ENCODE peak calls at places on chromosomes 16 and 17, in ten cellular contexts. K is sigmoid colon, R is GM12878, D is stomach, U is HepG2, V is K562, I is H1, H is SK-N-SH, Q is transverse colon, P is suprapubic skin. E is an unnamed sample.

GRCh38 chr17:8345052-8345690 is 5.5 kb downstream of the ODF4 start:
- DNase-seq in V (no peak), Q (no peak), H (no peak), U (no peak), I (no peak), R (no peak), K (no peak), P (no peak), D (no peak), E (no peak)

GRCh38 chr17:49703557-49704277 is 4.0 kb downstream of the SLC35B1 start:
- DNase-seq in P (no peak), K (no peak), D (no peak), I (no peak), Q (peak), H (no peak), R (no peak), V (peak), U (peak), E (no peak)

GRCh38 chr16:20002936-20003335 is 70.8 kb downstream of the GPR139 start:
- DNase-seq in D (no peak), R (no peak), U (no peak), I (no peak), H (no peak), V (no peak), K (no peak), P (no peak), Q (no peak), E (no peak)

GRCh38 chr17:75078097-75079022 is 9.4 kb upstream of the SLC16A5 start:
- DNase-seq in V (no peak), I (no peak), U (no peak), K (no peak), Q (peak), R (peak), D (no peak), H (no peak), P (no peak), E (no peak)

GRCh38 chr16:28237754-28238357 is 26.1 kb upstream of the XPO6 start:
- DNase-seq in Q (no peak), P (no peak), U (no peak), V (peak), H (no peak), I (no peak), R (no peak), K (no peak), D (no peak), E (no peak)

GRCh38 chr16:5016967-5017677 is 16.6 kb downstream of the NAGPA start:
- DNase-seq in H (no peak), R (no peak), U (no peak), D (no peak), V (no peak), Q (no peak), K (no peak), P (no peak), I (no peak), E (no peak)

GRCh38 chr16:81940781-81941560 is 70.3 kb downstream of the SDR42E1 start:
- DNase-seq in V (peak), D (no peak), R (no peak), Q (no peak), U (peak), P (no peak), K (no peak), H (peak), I (peak), E (no peak)

GRCh38 chr17:12395733-12396354 is 269.8 kb upstream of the MYOCD start:
- DNase-seq in D (peak), Q (no peak), V (peak), K (no peak), P (no peak), R (no peak), U (peak), I (peak), H (peak), E (no peak)

GRCh38 chr16:56611281-56611833 is 3.0 kb downstream of the MT2A start:
- DNase-seq in K (no peak), Q (no peak), V (no peak), I (no peak), D (peak), P (no peak), R (no peak), U (peak), H (no peak), E (no peak)

GRCh38 chr16:11852092-11852809 is 909 bp upstream of the RSL1D1 start:
- DNase-seq in V (peak), D (no peak), U (peak), K (no peak), I (no peak), Q (no peak), R (no peak), P (no peak), H (peak), E (no peak)

GRCh38 chr16:73232555-73233422 is 184.9 kb upstream of the ZFHX3 start:
- DNase-seq in D (no peak), Q (peak), H (peak), I (no peak), U (peak), V (peak), R (no peak), P (no peak), K (peak), E (no peak)

GRCh38 chr17:17020821-17021193 is 21.4 kb upstream of the MPRIP start:
- DNase-seq in R (no peak), V (no peak), U (no peak), H (no peak), Q (no peak), D (no peak), P (no peak), I (no peak), K (no peak), E (no peak)

GRCh38 chr16:74309789-74310781 is 13.5 kb downstream of the PSMD7 start:
- DNase-seq in I (no peak), V (peak), K (no peak), P (peak), Q (no peak), U (peak), H (peak), D (no peak), R (no peak), E (no peak)

GRCh38 chr16:65950211-65950610 is 416.3 kb upstream of the CDH5 start:
- DNase-seq in R (no peak), K (no peak), H (no peak), D (no peak), Q (no peak), V (no peak), I (no peak), P (no peak), U (no peak), E (no peak)

GRCh38 chr16:85524630-85525463 is 88.3 kb upstream of the GSE1 start:
- DNase-seq in D (peak), U (peak), H (peak), Q (no peak), P (no peak), V (no peak), K (peak), I (no peak), R (no peak), E (no peak)

GRCh38 chr16:66103245-66103644 is 263.2 kb upstream of the CDH5 start:
- DNase-seq in H (no peak), R (no peak), U (peak), K (no peak), V (no peak), P (no peak), D (no peak), Q (no peak), I (no peak), E (no peak)

GRCh38 chr17:50360716-50361115 is 12.3 kb downstream of the MRPL27 start:
- DNase-seq in P (peak), Q (no peak), V (no peak), I (no peak), K (peak), H (no peak), D (no peak), U (no peak), R (no peak), E (no peak)

GRCh38 chr17:8421571-8421970 is 14.1 kb upstream of the NDEL1 start:
- DNase-seq in I (no peak), H (no peak), D (no peak), P (no peak), R (no peak), U (no peak), Q (no peak), K (no peak), V (no peak), E (no peak)

GRCh38 chr17:64504769-64505319 is 1.2 kb downstream of the DDX5 start:
- DNase-seq in V (peak), P (no peak), I (no peak), R (no peak), H (no peak), K (no peak), U (peak), Q (no peak), D (no peak), E (no peak)

GRCh38 chr17:4988168-4988567 is 693 bp upstream of the CAMTA2 start:
- DNase-seq in R (no peak), Q (no peak), U (no peak), K (no peak), I (no peak), P (no peak), D (no peak), H (no peak), V (no peak), E (no peak)

GRCh38 chr16:66240088-66240487 is 126.4 kb upstream of the CDH5 start:
- DNase-seq in Q (no peak), V (no peak), R (no peak), I (no peak), H (no peak), P (no peak), K (peak), D (no peak), U (no peak), E (no peak)

GRCh38 chr17:48181653-48182052 is 74.1 kb downstream of the SNX11 start:
- DNase-seq in I (no peak), Q (no peak), V (peak), U (no peak), P (no peak), H (no peak), R (no peak), D (no peak), K (no peak), E (no peak)

GRCh38 chr17:71208111-71208704 is 912.6 kb upstream of the SOX9 start:
- DNase-seq in I (no peak), K (no peak), D (no peak), H (no peak), U (no peak), Q (no peak), P (no peak), R (no peak), V (no peak), E (no peak)

GRCh38 chr16:88452485-88453216 is 429 bp upstream of the ZFPM1 start:
- DNase-seq in Q (peak), U (peak), I (peak), V (peak), K (peak), H (peak), D (peak), P (peak), R (peak), E (peak)

GRCh38 chr16:77834600-77834963 is 46.2 kb downstream of the VAT1L start:
- DNase-seq in I (no peak), R (no peak), K (no peak), U (no peak), P (no peak), H (peak), V (no peak), D (no peak), Q (no peak), E (no peak)
- TF ChIP-seq EP300 in I (no peak), R (no peak), K (no peak), U (no peak), P (no peak), H (no peak), V (no peak), D (no peak), Q (no peak), E (no peak)

DNA sequence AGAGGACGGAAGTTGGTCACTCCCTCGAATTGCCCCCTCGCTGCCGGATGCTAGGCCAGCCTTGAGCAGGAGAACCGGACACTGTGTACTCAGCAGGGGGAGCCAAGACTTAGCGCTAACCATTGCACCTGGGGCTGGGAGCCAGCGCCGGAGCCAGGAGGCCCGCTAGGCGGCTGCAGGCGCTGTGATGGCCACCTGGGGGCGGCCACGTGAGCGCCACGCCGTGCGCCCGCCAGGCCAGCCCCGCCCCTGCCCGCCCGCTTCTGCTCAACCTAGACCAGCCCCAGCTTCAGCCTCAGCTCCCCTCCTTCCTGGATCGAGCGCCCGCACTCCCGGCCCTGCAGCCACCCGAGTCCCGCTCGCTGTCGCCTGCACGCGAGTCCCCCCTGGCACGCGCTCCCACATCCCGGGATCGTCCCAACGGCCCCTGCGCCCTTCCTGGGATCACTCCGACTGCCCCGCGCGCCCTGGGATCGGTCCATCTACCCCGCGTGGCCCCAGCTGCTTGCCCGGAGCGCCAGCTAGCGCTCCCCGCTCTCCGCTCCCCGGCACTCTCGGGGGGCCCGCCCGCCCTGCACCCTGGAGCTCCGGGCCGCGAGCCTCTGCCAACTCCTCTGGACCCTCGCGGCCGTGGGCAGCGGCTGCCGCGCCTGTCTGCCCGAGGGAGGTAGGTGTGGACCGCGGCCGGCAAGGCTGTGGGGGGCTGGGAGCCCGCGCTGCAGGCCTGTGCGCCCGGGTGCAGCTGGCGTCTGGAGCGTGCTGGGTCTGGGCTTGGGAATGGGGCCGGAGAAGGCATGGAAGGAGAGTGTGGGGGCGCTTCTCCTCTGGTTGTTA is at the start of gene EEF2K:
- DNase-seq in P (peak), V (peak), R (peak), Q (peak), I (peak), U (peak), H (peak), K (peak), D (peak), E (peak)
- TF ChIP-seq POLR2AphosphoS5 in P (peak), V (peak), R (peak), Q (peak), I (no peak), U (peak), H (no peak), K (peak), D (peak), E (peak)

GRCh38 chr16:58127033-58127556 is 2.1 kb downstream of the CFAP20 start:
- DNase-seq in V (peak), U (peak), Q (no peak), D (no peak), H (no peak), P (no peak), K (no peak), R (no peak), I (no peak), E (no peak)
- TF ChIP-seq EP300 in V (no peak), U (no peak), Q (no peak), D (no peak), H (no peak), P (no peak), K (no peak), R (no peak), I (no peak), E (no peak)

GRCh38 chr17:2124391-2124790 is 69.5 kb downstream of the HIC1 start:
- DNase-seq in R (no peak), H (no peak), D (no peak), U (no peak), K (no peak), P (no peak), V (no peak), Q (no peak), I (no peak), E (no peak)

GRCh38 chr17:2123467-2124251 is 68.8 kb downstream of the HIC1 start:
- DNase-seq in I (no peak), U (no peak), Q (peak), R (no peak), D (no peak), K (no peak), H (no peak), V (no peak), P (no peak), E (no peak)

GRCh38 chr17:2125013-2125535 is 70.2 kb downstream of the HIC1 start:
- DNase-seq in V (no peak), P (no peak), Q (no peak), R (no peak), D (no peak), H (no peak), K (no peak), U (no peak), I (no peak), E (no peak)

GRCh38 chr17:2120550-2121335 is 65.8 kb downstream of the HIC1 start:
- DNase-seq in K (no peak), R (no peak), U (no peak), D (no peak), H (no peak), P (no peak), V (no peak), Q (no peak), I (no peak), E (no peak)

DNA sequence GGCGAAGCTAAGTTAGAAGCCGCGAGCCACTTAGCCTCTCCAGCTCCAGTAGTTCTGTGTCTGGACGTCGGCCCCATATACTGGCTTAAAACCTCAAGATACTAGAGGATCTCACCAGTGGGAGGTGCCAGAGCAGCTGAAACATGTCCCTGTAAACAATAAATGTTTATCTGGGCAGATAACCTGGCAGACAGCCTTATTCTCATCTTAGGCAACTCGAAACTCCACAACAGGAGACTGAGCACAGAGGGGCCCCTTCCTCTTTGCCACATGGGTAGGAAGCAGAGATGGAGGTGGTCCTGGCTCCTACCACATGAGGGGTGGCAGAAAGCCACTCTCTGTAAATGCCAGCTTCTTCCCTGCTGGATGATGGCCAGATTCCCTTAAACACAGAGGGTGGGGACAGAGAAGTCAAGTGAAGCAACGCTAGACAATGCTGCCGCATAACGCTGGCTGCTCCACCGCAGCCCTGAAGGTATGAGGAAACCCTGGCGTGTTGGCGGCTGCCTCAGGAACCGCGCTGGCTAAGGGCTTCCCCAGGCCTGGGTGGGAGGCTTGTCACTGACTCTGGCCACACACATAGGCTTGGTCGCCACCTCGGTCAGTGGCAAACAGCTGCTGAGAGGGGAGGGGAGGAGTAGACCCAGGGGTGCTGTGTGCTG is 67.9 kb downstream of the HIC1 start:
- DNase-seq in K (peak), D (peak), I (no peak), V (no peak), H (peak), U (no peak), P (peak), R (no peak), Q (peak), E (no peak)
- TF ChIP-seq POLR2AphosphoS5 in K (no peak), D (no peak), I (no peak), V (no peak), H (no peak), U (no peak), P (no peak), R (no peak), Q (no peak), E (no peak)

GRCh38 chr16:67459066-67459857 is 21.7 kb downstream of the ATP6V0D1 start:
- DNase-seq in V (no peak), K (no peak), D (peak), Q (peak), I (no peak), U (peak), H (peak), R (no peak), P (no peak), E (no peak)

GRCh38 chr16:67460961-67461360 is 20.0 kb downstream of the ATP6V0D1 start:
- DNase-seq in V (no peak), Q (no peak), K (no peak), H (no peak), R (no peak), I (no peak), U (no peak), D (no peak), P (no peak), E (no peak)

GRCh38 chr16:67459858-67460144 is 21.2 kb downstream of the ATP6V0D1 start:
- DNase-seq in D (no peak), U (no peak), R (no peak), Q (no peak), H (no peak), V (no peak), K (no peak), P (no peak), I (no peak), E (no peak)

GRCh38 chr16:67461600-67462278 is 19.2 kb downstream of the ATP6V0D1 start:
- DNase-seq in U (no peak), I (no peak), P (no peak), D (peak), V (no peak), H (no peak), R (no peak), Q (peak), K (no peak), E (no peak)

GRCh38 chr16:67460168-67460567 is 20.8 kb downstream of the ATP6V0D1 start:
- DNase-seq in D (no peak), H (no peak), P (no peak), I (no peak), U (no peak), V (peak), Q (no peak), K (no peak), R (no peak), E (no peak)
- TF ChIP-seq EP300 in D (no peak), H (no peak), P (no peak), I (no peak), U (no peak), V (peak), Q (no peak), K (no peak), R (no peak), E (no peak)

GRCh38 chr16:53744449-53744848 is 40.5 kb downstream of the FTO start:
- DNase-seq in K (no peak), I (no peak), H (no peak), P (no peak), V (no peak), U (peak), Q (no peak), R (no peak), D (no peak), E (no peak)
- TF ChIP-seq POLR2AphosphoS5 in K (no peak), I (no peak), H (no peak), P (no peak), V (no peak), U (no peak), Q (no peak), R (no peak), D (no peak), E (no peak)

GRCh38 chr17:59375858-59376257 is 44.4 kb downstream of the YPEL2 start:
- DNase-seq in Q (no peak), V (no peak), P (no peak), I (no peak), D (no peak), K (no peak), R (peak), U (no peak), H (no peak), E (no peak)

GRCh38 chr17:59372138-59372751 is 40.8 kb downstream of the YPEL2 start:
- DNase-seq in K (peak), D (peak), Q (peak), P (no peak), R (peak), I (no peak), U (no peak), V (peak), H (no peak), E (no peak)

GRCh38 chr17:59370580-59371299 is 39.3 kb downstream of the YPEL2 start:
- DNase-seq in V (no peak), I (no peak), P (no peak), R (no peak), K (peak), Q (no peak), U (no peak), H (no peak), D (no peak), E (no peak)

GRCh38 chr17:59371426-59372099 is 40.1 kb downstream of the YPEL2 start:
- DNase-seq in K (peak), H (no peak), D (no peak), I (no peak), V (no peak), P (peak), U (peak), Q (peak), R (no peak), E (no peak)

GRCh38 chr17:59373879-59374495 is 42.5 kb downstream of the YPEL2 start:
- DNase-seq in D (no peak), U (no peak), H (no peak), V (no peak), Q (no peak), K (peak), P (no peak), R (no peak), I (no peak), E (no peak)
- TF ChIP-seq EP300 in D (no peak), U (no peak), H (no peak), V (no peak), Q (no peak), K (no peak), P (no peak), R (no peak), I (no peak), E (no peak)

E was measured in esophagus muscularis mucosa.